ENCODE peak calls at places on chromosomes 6 and 20, in six cellular contexts. X is progenitor cell of endocrine pancreas, R is RWPE1, F is AG10803, G is upper lobe of right lung, T is GM23338. O is an unnamed sample.

GRCh38 chr6:39357998-39358686 is 35.6 kb upstream of the KCNK16 start:
- DNase-seq in F (peak), R (no peak), G (no peak), X (no peak), T (no peak), O (no peak)

GRCh38 chr6:2881358-2881885 is 21.7 kb downstream of the SERPINB9 start:
- DNase-seq in R (no peak), X (no peak), T (no peak), F (no peak), G (no peak), O (no peak)

GRCh38 chr6:37618916-37619605 is 78.6 kb downstream of the MDGA1 start:
- DNase-seq in F (no peak), R (no peak), G (no peak), X (no peak), T (no peak), O (no peak)

GRCh38 chr6:169950558-169950957 is 199.1 kb downstream of the ERMARD start:
- DNase-seq in G (no peak), F (peak), R (peak), T (no peak), X (no peak), O (no peak)

GRCh38 chr6:6497976-6498375 is 90.5 kb upstream of the LY86 start:
- DNase-seq in F (no peak), X (no peak), T (peak), G (no peak), R (no peak), O (no peak)

GRCh38 chr6:166957087-166957804 is 896 bp upstream of the RNASET2 start:
- DNase-seq in R (peak), X (peak), F (peak), G (peak), T (peak), O (no peak)

GRCh38 chr6:134519456-134519855 is 201.5 kb upstream of the SGK1 start:
- DNase-seq in T (no peak), F (no peak), R (no peak), X (no peak), G (no peak), O (no peak)

GRCh38 chr6:67956352-67956751 is 678.7 kb upstream of the ADGRB3 start:
- DNase-seq in G (no peak), F (no peak), T (peak), X (no peak), R (no peak), O (no peak)

GRCh38 chr20:2783908-2784566 is 16.4 kb downstream of the CPXM1 start:
- DNase-seq in F (no peak), T (no peak), R (no peak), G (no peak), X (no peak), O (no peak)

GRCh38 chr20:50526403-50526989 is 16.3 kb downstream of the PTPN1 start:
- DNase-seq in G (no peak), R (no peak), T (no peak), X (no peak), F (no peak), O (no peak)

GRCh38 chr6:163937071-163937470 is 522.6 kb downstream of the QKI start:
- DNase-seq in R (no peak), F (no peak), G (no peak), X (no peak), T (no peak), O (no peak)

GRCh38 chr6:54775586-54775985 is 71.0 kb upstream of the FAM83B start:
- DNase-seq in X (no peak), R (no peak), F (peak), G (no peak), T (no peak), O (no peak)

GRCh38 chr6:138543648-138544047 is 44.4 kb upstream of the NHSL1 start:
- DNase-seq in X (no peak), F (no peak), G (no peak), R (no peak), T (no peak), O (no peak)

DNA sequence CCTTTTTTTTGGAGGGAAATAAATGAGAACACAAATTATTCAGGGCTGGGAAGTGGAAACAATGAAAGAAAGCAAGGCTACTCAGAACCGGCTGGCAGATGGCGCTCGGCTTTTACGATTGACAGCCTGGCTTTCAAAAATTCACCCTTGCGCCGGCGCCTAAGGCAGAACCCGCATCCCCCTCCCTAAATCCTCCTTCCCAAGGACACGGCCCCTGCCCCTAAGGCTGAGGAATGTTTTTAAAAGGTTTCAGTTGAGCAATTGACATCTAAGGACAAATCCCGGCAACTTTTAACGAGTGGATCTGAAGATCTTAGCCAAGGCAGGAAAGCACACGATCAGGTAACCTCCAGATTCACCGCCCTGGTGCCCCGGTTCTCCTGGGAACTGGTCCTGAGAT is 16.3 kb downstream of the GNAS start:
- DNase-seq in G (no peak), R (peak), F (no peak), T (peak), X (no peak), O (no peak)
- TF ChIP-seq CTCF in G (peak), R (peak), F (peak), T (peak), X (peak), O (peak)

DNA sequence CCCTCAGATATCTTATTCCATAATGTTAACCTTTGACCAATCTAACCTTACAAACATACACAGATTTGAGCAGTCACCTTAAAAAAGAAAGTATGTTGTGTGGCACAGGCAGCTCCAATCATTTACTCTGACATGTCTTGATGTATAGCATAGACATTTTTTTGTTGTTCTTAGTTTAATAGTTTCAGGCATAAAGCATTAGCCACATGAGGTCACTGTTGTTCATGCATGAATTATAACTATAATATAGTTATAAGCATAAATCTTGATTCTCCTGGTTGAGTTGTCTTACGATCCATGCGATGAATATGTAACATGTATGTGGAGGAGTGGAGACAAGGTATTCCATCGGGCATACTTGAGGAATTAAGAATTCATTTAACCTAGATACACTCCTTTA is 26.1 kb upstream of the NKAIN2 start:
- DNase-seq in R (peak), G (no peak), F (no peak), X (no peak), T (no peak), O (no peak)
- TF ChIP-seq CTCF in R (peak), G (no peak), F (no peak), X (no peak), T (no peak), O (peak)

DNA sequence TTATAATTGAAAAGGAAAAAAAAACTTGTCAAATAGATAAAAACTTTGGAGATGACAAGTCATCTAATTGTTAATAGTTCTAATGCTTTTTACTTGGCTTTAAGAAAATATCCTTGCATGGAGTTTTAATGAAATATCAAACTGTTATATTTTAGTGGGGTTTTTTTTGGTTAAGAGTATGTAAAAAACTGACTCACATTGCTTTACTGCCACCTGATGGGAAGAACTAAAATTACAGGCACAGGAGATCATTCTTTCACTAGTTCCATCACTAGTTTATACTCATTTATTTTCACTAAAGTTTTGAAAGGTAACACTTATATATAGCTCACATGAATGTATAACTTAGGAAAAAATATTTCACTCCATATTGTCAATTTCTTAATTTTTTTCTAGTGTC is 309.1 kb downstream of the LMBRD1 start:
- DNase-seq in X (no peak), T (peak), R (no peak), G (no peak), F (no peak), O (no peak)
- TF ChIP-seq CTCF in X (peak), T (peak), R (no peak), G (no peak), F (peak), O (peak)

GRCh38 chr20:56627122-56628014 is 1.7 kb upstream of the TFAP2C start:
- DNase-seq in X (no peak), F (no peak), G (no peak), T (peak), R (no peak), O (no peak)

GRCh38 chr20:56625837-56626236 is 3.3 kb upstream of the TFAP2C start:
- DNase-seq in G (no peak), F (no peak), X (no peak), R (no peak), T (peak), O (no peak)

GRCh38 chr20:56624786-56625681 is 4.1 kb upstream of the TFAP2C start:
- DNase-seq in G (no peak), F (no peak), R (no peak), X (no peak), T (peak), O (no peak)

GRCh38 chr20:56628015-56628872 is 862 bp upstream of the TFAP2C start:
- DNase-seq in T (peak), X (no peak), G (no peak), R (peak), F (no peak), O (peak)

GRCh38 chr20:56626367-56627121 is 2.6 kb upstream of the TFAP2C start:
- DNase-seq in X (no peak), R (peak), F (peak), T (peak), G (no peak), O (peak)
- TF ChIP-seq CTCF in X (peak), R (peak), F (peak), T (peak), G (peak), O (peak)

GRCh38 chr6:29696147-29697129 is 15.5 kb upstream of the ZFP57 start:
- DNase-seq in G (no peak), T (peak), F (no peak), X (no peak), R (peak), O (no peak)
- TF ChIP-seq CTCF in G (peak), T (peak), F (peak), X (peak), R (peak), O (peak)

DNA sequence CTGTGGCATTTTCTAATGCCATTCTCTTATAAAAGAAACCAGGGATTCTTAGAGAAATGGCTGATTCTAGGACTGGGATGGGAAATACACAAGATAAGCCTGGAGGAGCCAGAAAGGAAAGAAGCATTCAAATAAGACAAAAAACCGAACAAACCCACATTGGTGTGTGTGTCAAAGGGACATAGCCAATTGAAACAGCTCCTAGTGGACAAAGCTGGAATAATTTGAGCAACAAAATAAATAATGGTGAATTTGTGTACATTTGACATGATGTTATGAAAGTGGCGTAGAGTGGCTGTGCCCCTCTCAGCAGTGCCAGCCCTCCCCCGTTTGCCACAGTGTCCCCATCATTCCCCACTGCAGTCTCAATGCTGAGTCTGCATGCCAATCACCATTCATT is 55.5 kb downstream of the B3GAT2 start:
- DNase-seq in R (no peak), G (no peak), F (no peak), T (no peak), X (no peak), O (no peak)
- TF ChIP-seq CTCF in R (no peak), G (no peak), F (peak), T (peak), X (peak), O (peak)

GRCh38 chr6:56771189-56771588 is 128.5 kb upstream of the DST start:
- DNase-seq in T (no peak), X (no peak), R (no peak), F (no peak), G (no peak), O (no peak)

GRCh38 chr6:56771929-56772607 is 129.4 kb upstream of the DST start:
- DNase-seq in T (no peak), R (no peak), F (no peak), G (no peak), X (no peak), O (no peak)

GRCh38 chr6:56775498-56776166 is 132.9 kb upstream of the DST start:
- DNase-seq in T (peak), G (no peak), R (no peak), X (no peak), F (no peak), O (no peak)

GRCh38 chr6:56770011-56770520 is 127.4 kb upstream of the DST start:
- DNase-seq in G (no peak), X (no peak), T (no peak), F (no peak), R (no peak), O (no peak)

GRCh38 chr6:56772737-56773184 is 130.1 kb upstream of the DST start:
- DNase-seq in R (no peak), G (no peak), T (peak), F (peak), X (no peak), O (no peak)
- TF ChIP-seq CTCF in R (no peak), G (no peak), T (no peak), F (no peak), X (no peak), O (no peak)

GRCh38 chr20:44432618-44433577 is 42.8 kb upstream of the TTPAL start:
- DNase-seq in X (no peak), R (no peak), T (no peak), F (no peak), G (no peak), O (no peak)

GRCh38 chr20:44430270-44431065 is 45.2 kb upstream of the TTPAL start:
- DNase-seq in F (no peak), T (no peak), G (no peak), R (no peak), X (no peak), O (no peak)

GRCh38 chr20:44431118-44431501 is 44.6 kb upstream of the TTPAL start:
- DNase-seq in X (no peak), T (no peak), G (no peak), F (no peak), R (no peak), O (no peak)

GRCh38 chr20:44429419-44430269 is 46.0 kb upstream of the TTPAL start:
- DNase-seq in G (no peak), X (no peak), F (no peak), R (no peak), T (no peak), O (no peak)

DNA sequence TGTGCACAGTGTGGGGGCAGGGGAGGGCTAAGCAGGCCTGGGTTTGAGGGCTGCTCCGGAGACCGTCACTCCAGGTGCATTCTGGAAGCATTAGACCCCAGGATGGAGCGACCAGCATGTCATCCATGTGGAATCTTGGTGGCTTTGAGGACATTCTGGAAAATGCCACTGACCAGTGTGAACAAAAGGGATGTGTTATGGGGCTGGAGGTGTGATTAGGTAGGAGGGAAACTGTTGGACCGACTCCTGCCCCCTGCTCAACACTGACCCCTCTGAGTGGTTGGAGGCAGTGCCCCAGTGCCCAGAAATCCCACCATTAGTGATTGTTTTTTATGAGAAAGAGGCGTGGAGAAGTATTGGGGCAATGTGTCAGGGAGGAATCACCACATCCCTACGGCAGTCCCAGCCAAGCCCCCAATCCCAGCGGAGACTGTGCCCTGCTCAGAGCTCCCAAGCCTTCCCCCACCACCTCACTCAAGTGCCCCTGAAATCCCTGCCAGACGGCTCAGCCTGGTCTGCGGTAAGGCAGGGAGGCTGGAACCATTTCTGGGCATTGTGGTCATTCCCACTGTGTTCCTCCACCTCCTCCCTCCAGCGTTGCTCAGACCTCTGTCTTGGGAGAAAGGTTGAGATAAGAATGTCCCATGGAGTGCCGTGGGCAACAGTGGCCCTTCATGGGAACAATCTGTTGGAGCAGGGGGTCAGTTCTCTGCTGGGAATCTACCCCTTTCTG is 44.0 kb upstream of the TTPAL start:
- DNase-seq in X (no peak), R (no peak), T (peak), F (no peak), G (no peak), O (no peak)
- TF ChIP-seq CTCF in X (no peak), R (no peak), T (peak), F (no peak), G (no peak), O (no peak)

GRCh38 chr6:108622601-108623335 is 62.1 kb downstream of the FOXO3 start:
- DNase-seq in T (no peak), F (peak), X (no peak), G (no peak), R (peak), O (no peak)
- TF ChIP-seq CTCF in T (no peak), F (peak), X (no peak), G (no peak), R (no peak), O (no peak)